ENCODE peak calls at places on chromosomes 1 and 21, in eight cellular contexts. L, B, F, X, U, J, Z and M are unnamed samples.

GRCh38 chr1:88237026-88237425 is 447.0 kb upstream of the PKN2 start:
- DNase-seq in U (no peak), F (no peak), J (no peak), L (no peak), X (no peak), Z (no peak), B (peak; percentile 2), M (no peak)

GRCh38 chr1:219266524-219266923 is 92.8 kb downstream of the LYPLAL1 start:
- DNase-seq in X (no peak), U (no peak), B (peak; percentile 76), Z (no peak), J (no peak), F (no peak), L (no peak), M (no peak)

GRCh38 chr21:16573581-16573980 is 843.8 kb downstream of the USP25 start:
- DNase-seq in X (no peak), Z (no peak), B (peak; percentile 73), U (peak; percentile 75), F (no peak), L (no peak), J (no peak), M (no peak)

GRCh38 chr1:4784761-4785160 is 130.4 kb downstream of the AJAP1 start:
- DNase-seq in L (no peak), X (no peak), F (no peak), J (no peak), Z (no peak), B (no peak), U (no peak), M (no peak)

GRCh38 chr1:1510912-1511532 is 940 bp upstream of the ATAD3A start:
- DNase-seq in J (no peak), U (peak; percentile 43), Z (no peak), L (peak; percentile 35), F (peak; percentile 40), X (no peak), B (peak; percentile 39), M (no peak)

GRCh38 chr1:19405761-19406481 is 79.4 kb downstream of the CAPZB start:
- DNase-seq in U (no peak), J (no peak), L (no peak), X (no peak), B (no peak), F (no peak), Z (peak; percentile 99), M (no peak)

GRCh38 chr1:228336308-228337030 is 70.2 kb downstream of the TRIM11 start:
- DNase-seq in Z (no peak), L (no peak), J (no peak), B (peak; percentile 43), F (no peak), U (no peak), X (no peak), M (no peak)

GRCh38 chr21:34313116-34313515 is 50.7 kb upstream of the KCNE2 start:
- DNase-seq in F (no peak), X (no peak), J (no peak), B (peak; percentile 51), U (peak; percentile 19), Z (no peak), L (no peak), M (peak; percentile 8)

GRCh38 chr1:5967351-5968160 is 24.7 kb downstream of the NPHP4 start:
- DNase-seq in X (no peak), J (no peak), U (no peak), Z (no peak), F (no peak), L (no peak), B (no peak), M (no peak)

GRCh38 chr1:87942165-87942564 is 613.5 kb downstream of the LMO4 start:
- DNase-seq in X (no peak), F (no peak), B (no peak), Z (no peak), L (no peak), U (no peak), J (no peak), M (no peak)

GRCh38 chr1:241610056-241610815 is 29.9 kb downstream of the CHML start:
- DNase-seq in J (no peak), B (no peak), F (peak; percentile 23), X (no peak), L (peak; percentile 48), Z (no peak), U (peak; percentile 58), M (no peak)

GRCh38 chr1:192476802-192477298 is 98.7 kb upstream of the RGS1 start:
- DNase-seq in Z (peak; percentile 55), J (no peak), U (peak; percentile 80), F (no peak), B (peak; percentile 36), L (no peak), X (peak; percentile 17), M (no peak)

GRCh38 chr1:118366296-118366695 is 181.3 kb upstream of the SPAG17 start:
- DNase-seq in U (no peak), Z (no peak), B (peak; percentile 5), J (no peak), L (no peak), X (no peak), F (no peak), M (no peak)

GRCh38 chr1:10252508-10252907 is 42.1 kb downstream of the KIF1B start:
- DNase-seq in X (no peak), L (no peak), Z (no peak), F (peak; percentile 20), B (peak; percentile 76), J (no peak), U (peak; percentile 23), M (no peak)